ENCODE peak calls at places on chromosome 4, in eight cellular contexts. A is left ventricle myocardium inferior, W is fibroblast of lung, L is AG10803, X is IMR-90, K is foreskin fibroblast, D is fibroblast of the aortic adventitia, U is astrocyte of the spinal cord. R is an unnamed sample.

GRCh38 chr4:73841243-73841925 is 4.9 kb downstream of the CXCL6 start:
- DNase-seq in A (no peak), W (no peak), L (no peak), X (no peak), K (no peak), D (peak), U (no peak), R (no peak)

GRCh38 chr4:24927039-24927438 is 14.2 kb upstream of the CCDC149 start:
- DNase-seq in A (no peak), W (no peak), L (no peak), X (no peak), K (no peak), D (no peak), U (no peak), R (no peak)

GRCh38 chr4:93199492-93199891 is 629.1 kb upstream of the ATOH1 start:
- DNase-seq in A (no peak), W (peak), L (peak), X (peak), K (peak), D (peak), U (peak), R (peak)

GRCh38 chr4:3301450-3302163 is 8.8 kb downstream of the RGS12 start:
- DNase-seq in A (no peak), W (no peak), L (no peak), X (no peak), K (no peak), D (no peak), U (no peak), R (no peak)

GRCh38 chr4:113349400-113349799 is 299.9 kb downstream of the ANK2 start:
- DNase-seq in A (no peak), W (no peak), L (no peak), X (no peak), K (no peak), D (no peak), U (no peak), R (no peak)

GRCh38 chr4:95014068-95014467 is 256.3 kb downstream of the BMPR1B start:
- DNase-seq in A (no peak), W (no peak), L (no peak), X (no peak), K (no peak), D (no peak), U (no peak), R (no peak)

GRCh38 chr4:121822796-121823504 is 733 bp downstream of the CCNA2 start:
- DNase-seq in A (no peak), W (peak), L (no peak), X (no peak), K (peak), D (peak), U (peak), R (no peak)

GRCh38 chr4:153616005-153616555 is 68.0 kb upstream of the TLR2 start:
- DNase-seq in A (no peak), W (no peak), L (no peak), X (no peak), K (no peak), D (peak), U (no peak), R (no peak)

GRCh38 chr4:1604706-1605205 is 79.4 kb downstream of the FAM53A start:
- DNase-seq in A (no peak), W (no peak), L (no peak), X (no peak), K (no peak), D (no peak), U (no peak), R (no peak)

GRCh38 chr4:185238750-185239149 is 29.4 kb downstream of the SNX25 start:
- DNase-seq in A (no peak), W (no peak), L (no peak), X (peak), K (no peak), D (no peak), U (no peak), R (no peak)

GRCh38 chr4:115154826-115155225 is 41.4 kb upstream of the NDST4 start:
- DNase-seq in A (no peak), W (peak), L (peak), X (no peak), K (peak), D (no peak), U (no peak), R (no peak)

GRCh38 chr4:145939856-145940255 is 1.2 kb upstream of the ZNF827 start:
- DNase-seq in A (no peak), W (peak), L (no peak), X (peak), K (peak), D (peak), U (peak), R (no peak)

GRCh38 chr4:42914937-42915336 is 22.4 kb downstream of the GRXCR1 start:
- DNase-seq in A (no peak), W (no peak), L (no peak), X (no peak), K (no peak), D (no peak), U (no peak), R (no peak)

GRCh38 chr4:144799486-144799885 is 153.5 kb downstream of the HHIP start:
- DNase-seq in A (no peak), W (no peak), L (no peak), X (no peak), K (no peak), D (no peak), U (no peak), R (no peak)

GRCh38 chr4:109730294-109731051 is 603 bp upstream of the PLA2G12A start:
- DNase-seq in A (peak), W (peak), L (peak), X (peak), K (peak), D (peak), U (peak), R (no peak)

GRCh38 chr4:109729563-109730293 is at the start of gene PLA2G12A:
- DNase-seq in A (peak), W (peak), L (peak), X (peak), K (peak), D (peak), U (peak), R (no peak)

GRCh38 chr4:109729155-109729562 is 711 bp downstream of the PLA2G12A start:
- DNase-seq in A (no peak), W (peak), L (no peak), X (peak), K (peak), D (peak), U (peak), R (no peak)

GRCh38 chr4:109723110-109723509 is 6.8 kb downstream of the PLA2G12A start:
- DNase-seq in A (no peak), W (no peak), L (no peak), X (no peak), K (no peak), D (no peak), U (no peak), R (no peak)

DNA sequence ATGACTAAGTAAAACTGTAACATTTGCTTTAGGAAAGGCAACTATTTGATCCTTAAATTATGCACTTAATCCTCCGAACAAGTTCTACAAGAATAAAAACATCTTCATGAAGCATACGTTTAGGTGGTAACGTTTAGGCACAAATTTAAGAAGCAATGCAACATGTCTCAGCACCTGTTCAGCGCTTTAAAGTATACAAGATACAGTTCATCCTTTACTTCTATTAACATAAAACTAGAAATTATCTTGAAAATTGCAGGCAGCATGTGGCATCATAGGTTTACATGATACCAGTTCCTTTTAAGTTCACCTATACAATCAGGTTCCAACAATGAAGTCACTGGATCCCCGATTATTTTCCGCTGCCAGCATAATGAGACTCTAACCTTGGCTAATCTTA is 1.5 kb downstream of the PLA2G12A start:
- DNase-seq in A (no peak), W (no peak), L (no peak), X (no peak), K (no peak), D (no peak), U (no peak), R (no peak)
- H3K4me3 ChIP-seq in A (peak), W (no peak), L (no peak), X (peak), K (peak), D (peak), U (no peak), R (peak)

DNA sequence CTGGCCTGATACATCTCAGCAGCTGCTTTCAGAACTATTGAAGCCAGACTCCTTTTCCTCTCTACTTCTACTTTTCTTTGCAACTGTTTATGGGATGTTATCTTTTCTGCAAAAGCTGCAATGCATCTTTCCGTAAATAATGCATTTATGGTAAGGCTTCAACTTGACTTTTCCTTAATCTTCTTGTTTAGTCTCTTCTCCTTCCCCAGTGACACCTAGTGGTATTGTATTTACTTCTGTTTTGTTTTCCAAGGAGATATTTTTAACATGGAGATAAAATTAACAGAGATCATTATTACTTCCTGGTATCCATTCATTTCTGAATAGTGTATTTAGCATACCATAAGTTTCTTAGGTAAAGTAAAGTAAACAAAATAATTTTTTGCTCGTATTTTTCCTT is 1548.8 kb downstream of the PCDH7 start:
- DNase-seq in A (no peak), W (peak), L (no peak), X (no peak), K (peak), D (peak), U (peak), R (no peak)
- TF ChIP-seq CTCF in A (no peak), W (peak), L (no peak), X (no peak), K (no peak), D (peak), U (peak), R (no peak)

DNA sequence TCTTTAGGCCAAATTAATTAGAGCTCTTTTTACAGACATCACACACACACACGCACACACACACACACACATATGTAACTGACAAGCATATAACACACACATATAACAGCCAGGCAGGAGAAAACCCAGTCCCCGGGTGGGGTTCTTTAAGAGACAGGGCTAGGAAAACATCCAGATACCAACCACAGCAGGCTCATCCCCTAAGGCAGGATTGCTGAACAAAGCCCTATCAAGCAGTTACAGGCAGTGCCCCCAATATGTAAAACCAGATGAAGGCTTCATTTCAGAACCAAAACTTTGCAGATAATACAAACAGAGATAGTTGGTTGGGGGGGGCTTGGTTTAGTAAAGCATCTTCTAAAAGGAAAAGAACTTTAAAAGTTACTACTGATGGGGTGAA is 18.0 kb upstream of the FAM47E start:
- DNase-seq in A (no peak), W (no peak), L (no peak), X (no peak), K (peak), D (no peak), U (no peak), R (no peak)
- H3K4me3 ChIP-seq in A (no peak), W (no peak), L (no peak), X (no peak), K (no peak), D (no peak), U (no peak), R (no peak)

GRCh38 chr4:8297691-8298485 is 28.3 kb downstream of the HTRA3 start:
- DNase-seq in A (peak), W (no peak), L (no peak), X (no peak), K (no peak), D (peak), U (no peak), R (no peak)
- TF ChIP-seq CTCF in A (no peak), W (no peak), L (no peak), X (no peak), K (no peak), D (no peak), U (no peak), R (no peak)

DNA sequence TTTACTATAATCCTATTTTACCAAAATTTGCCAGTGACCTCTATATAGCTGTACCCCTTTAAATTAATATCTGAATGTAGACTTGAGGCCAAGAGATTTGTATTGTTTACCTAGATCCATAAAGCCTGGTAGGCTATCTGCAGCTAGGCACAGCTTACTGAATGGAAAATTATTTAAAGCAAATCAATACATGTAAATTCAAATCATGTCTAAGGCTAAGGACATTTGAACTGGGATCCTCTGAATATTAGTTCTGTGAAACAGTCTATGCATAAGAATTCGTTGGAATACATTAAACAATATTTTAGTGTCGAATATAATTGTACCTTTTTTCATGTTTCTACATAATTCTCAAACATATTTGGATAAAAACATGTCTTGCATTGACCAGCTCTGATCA is 1.6 kb downstream of the UGT2A3 start:
- DNase-seq in A (no peak), W (no peak), L (no peak), X (no peak), K (no peak), D (no peak), U (no peak), R (no peak)
- H3K4me3 ChIP-seq in A (no peak), W (no peak), L (no peak), X (no peak), K (no peak), D (no peak), U (no peak), R (no peak)

GRCh38 chr4:150593996-150594395 is 12.0 kb downstream of the MAB21L2 start:
- DNase-seq in A (no peak), W (peak), L (peak), X (peak), K (peak), D (peak), U (no peak), R (no peak)
- TF ChIP-seq CTCF in A (peak), W (peak), L (peak), X (peak), K (peak), D (peak), U (peak), R (peak)

GRCh38 chr4:47647544-47647943 is 162.5 kb downstream of the ATP10D start:
- DNase-seq in A (no peak), W (no peak), L (no peak), X (peak), K (no peak), D (no peak), U (no peak), R (no peak)
- H3K4me3 ChIP-seq in A (no peak), W (no peak), L (no peak), X (no peak), K (no peak), D (no peak), U (no peak), R (no peak)

R was measured in AG04449.